ENCODE peak calls at places on chromosomes 11 and 22, in five cellular contexts. U is HepG2, P is K562, M is HCT116, D is H1. J is an unnamed sample.

GRCh38 chr11:46612326-46612725 is 4.7 kb downstream of the HARBI1 start:
- DNase-seq in D (no peak), M (no peak), U (no peak), P (no peak), J (no peak)

GRCh38 chr11:94145916-94146315 is 17.3 kb downstream of the PANX1 start:
- DNase-seq in M (no peak), D (no peak), P (no peak), U (no peak), J (no peak)

GRCh38 chr11:6646040-6646439 is 9.6 kb downstream of the DCHS1 start:
- DNase-seq in P (no peak), M (no peak), D (no peak), U (no peak), J (no peak)

GRCh38 chr11:17188675-17189074 is 19.1 kb downstream of the PIK3C2A start:
- DNase-seq in D (no peak), P (no peak), M (no peak), U (no peak), J (no peak)

GRCh38 chr11:125263268-125263790 is 98.8 kb downstream of the PKNOX2 start:
- DNase-seq in M (no peak), P (no peak), D (peak; percentile 87), U (peak; percentile 69), J (peak; percentile 94)

GRCh38 chr11:3824714-3825472 is 15.9 kb downstream of the RHOG start:
- DNase-seq in D (peak; percentile 96), U (peak; percentile 69), P (peak; percentile 91), M (no peak), J (peak; percentile 85)

GRCh38 chr11:59247535-59248227 is 35.0 kb upstream of the MPEG1 start:
- DNase-seq in U (no peak), M (no peak), P (no peak), D (no peak), J (no peak)

GRCh38 chr11:113179181-113179701 is 135.1 kb upstream of the TTC12 start:
- DNase-seq in P (no peak), U (no peak), D (no peak), M (no peak), J (no peak)

GRCh38 chr11:68214173-68215086 is 1.3 kb upstream of the KMT5B start:
- DNase-seq in M (no peak), P (no peak), U (no peak), D (peak; percentile 74), J (no peak)

GRCh38 chr22:23072911-23073491 is 2.7 kb downstream of the GNAZ start:
- DNase-seq in P (no peak), U (no peak), D (no peak), M (no peak), J (no peak)

GRCh38 chr11:16784097-16784496 is 45.6 kb downstream of the C11orf58 start:
- DNase-seq in D (no peak), P (no peak), M (no peak), U (no peak), J (no peak)

GRCh38 chr22:32764330-32765116 is 37.0 kb upstream of the TIMP3 start:
- DNase-seq in U (no peak), P (no peak), M (no peak), D (no peak), J (no peak)
- TF ChIP-seq YY1 in U (no peak), P (no peak), M (no peak), D (no peak), J (no peak)

GRCh38 chr22:50292643-50293440 is 14.6 kb downstream of the PLXNB2 start:
- DNase-seq in U (no peak), D (peak; percentile 65), M (no peak), P (no peak), J (no peak)
- H3K4me3 ChIP-seq in U (peak overlapping the region; percentile 74), D (peak overlapping the region; percentile 19), M (peak overlapping the region; percentile 40), P (no peak overlapping the region), J (no peak overlapping the region)

DNA sequence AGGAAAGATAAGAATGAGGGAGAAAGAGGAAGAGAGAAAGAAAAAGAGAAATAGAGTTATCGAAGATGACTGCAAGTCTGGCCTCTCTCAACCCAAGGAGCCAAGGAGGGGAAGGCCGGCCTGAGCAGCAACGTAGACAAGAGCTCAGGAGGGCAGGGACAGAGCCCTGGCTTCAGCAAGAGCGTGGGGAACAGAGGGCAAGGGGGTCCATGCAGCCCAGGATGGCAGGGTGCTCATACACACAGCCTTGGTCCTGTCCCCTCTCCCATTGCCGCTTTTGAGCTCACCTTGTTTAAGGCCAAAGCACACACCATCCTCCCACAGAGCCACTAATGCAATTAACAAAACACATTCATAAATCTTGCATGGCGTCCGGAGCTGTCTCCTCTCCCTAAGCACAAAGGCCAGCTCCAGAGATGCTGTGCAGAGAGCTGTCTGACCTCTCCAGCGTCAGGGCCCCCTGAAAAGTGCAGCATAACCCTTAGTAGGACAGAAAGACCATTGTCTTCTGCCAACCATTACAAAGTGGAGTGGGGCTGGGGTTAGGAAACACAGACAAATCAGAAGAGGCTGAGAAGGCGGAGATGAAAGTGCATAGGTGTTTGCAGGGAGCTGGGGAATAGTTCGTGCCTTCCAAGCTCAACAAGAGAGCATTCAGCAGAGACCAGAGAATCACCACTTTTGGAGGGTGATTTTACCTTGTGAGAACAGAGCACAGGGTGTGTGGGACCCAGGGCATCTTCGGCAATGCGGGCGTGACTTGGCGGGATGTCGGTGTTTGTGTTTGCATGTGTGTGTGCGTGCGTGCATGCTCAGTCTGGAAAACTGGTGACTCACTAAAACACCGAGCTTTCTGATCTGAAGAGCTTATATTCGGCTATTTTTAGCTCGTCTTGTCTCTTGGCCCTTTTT is 28.2 kb upstream of the JAM3 start:
- DNase-seq in P (no peak), M (no peak), D (no peak), U (no peak), J (no peak)
- H3K9ac ChIP-seq in P (no peak overlapping the region), M (no peak overlapping the region), D (no peak overlapping the region), U (no peak overlapping the region), J (no peak overlapping the region)

GRCh38 chr11:74777877-74778276 is 29.2 kb downstream of the RNF169 start:
- DNase-seq in D (no peak), M (no peak), U (no peak), P (no peak), J (no peak)
- TF ChIP-seq YY1 in D (no peak), M (no peak), U (no peak), P (no peak), J (no peak)

GRCh38 chr11:116581349-116581748 is 191.4 kb downstream of the BUD13 start:
- DNase-seq in D (no peak), P (no peak), U (no peak), M (no peak), J (no peak)

GRCh38 chr11:116578971-116579687 is 193.7 kb downstream of the BUD13 start:
- DNase-seq in D (peak; percentile 54), P (no peak), M (no peak), U (peak; percentile 23), J (peak; percentile 68)

GRCh38 chr11:116582621-116583020 is 190.2 kb downstream of the BUD13 start:
- DNase-seq in M (no peak), D (no peak), U (no peak), P (no peak), J (no peak)

GRCh38 chr11:116580828-116581227 is 192.0 kb downstream of the BUD13 start:
- DNase-seq in D (peak; percentile 77), U (no peak), M (no peak), P (no peak), J (peak; percentile 96)

GRCh38 chr11:116579857-116580727 is 192.7 kb downstream of the BUD13 start:
- DNase-seq in P (no peak), D (peak; percentile 69), M (no peak), U (peak; percentile 83), J (no peak)
- H3K4me3 ChIP-seq in P (no peak overlapping the region), D (peak overlapping the region; percentile 35), M (no peak overlapping the region), U (no peak overlapping the region), J (peak overlapping the region; percentile 36)

DNA sequence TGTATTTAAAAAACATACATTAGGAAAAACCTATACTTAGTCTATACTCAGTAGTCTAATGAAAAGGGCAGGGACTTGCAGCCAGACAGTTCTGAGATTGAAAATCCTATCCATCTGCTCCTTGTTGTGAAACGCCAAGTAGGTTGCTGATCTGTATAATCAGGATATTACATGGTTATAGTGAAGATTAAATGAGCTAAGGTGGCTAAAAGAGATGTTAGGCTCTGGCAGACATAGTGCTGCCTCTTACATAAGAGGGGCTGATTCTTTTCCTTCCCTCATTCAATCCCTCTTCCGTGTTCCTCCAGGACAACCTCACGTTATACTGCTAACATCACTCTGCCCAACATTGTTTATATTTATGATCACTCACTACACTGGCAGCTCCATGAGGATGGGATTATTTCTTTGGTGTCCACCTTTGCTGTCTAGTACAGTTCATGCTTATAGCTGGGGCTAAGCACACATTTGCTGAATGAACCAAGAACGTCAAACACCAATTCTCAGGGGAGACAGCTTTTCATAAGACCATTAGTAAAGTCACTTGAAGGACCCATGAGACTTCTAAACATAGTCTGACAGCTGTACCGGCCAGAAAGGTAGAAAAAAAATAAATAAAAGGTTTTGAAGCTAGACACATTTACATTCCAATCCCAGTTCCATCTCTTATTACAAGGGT is 46.3 kb downstream of the GAB2 start:
- DNase-seq in M (no peak), U (no peak), D (no peak), P (no peak), J (no peak)
- H3K9ac ChIP-seq in M (no peak overlapping the region), U (no peak overlapping the region), D (peak overlapping the region; percentile 7), P (no peak overlapping the region), J (no peak overlapping the region)

GRCh38 chr11:118783724-118784495 is 7.1 kb downstream of the DDX6 start:
- DNase-seq in U (no peak), P (no peak), M (no peak), D (no peak), J (no peak)

GRCh38 chr11:118774032-118774431 is 16.9 kb downstream of the DDX6 start:
- DNase-seq in M (no peak), D (no peak), P (no peak), U (no peak), J (no peak)

DNA sequence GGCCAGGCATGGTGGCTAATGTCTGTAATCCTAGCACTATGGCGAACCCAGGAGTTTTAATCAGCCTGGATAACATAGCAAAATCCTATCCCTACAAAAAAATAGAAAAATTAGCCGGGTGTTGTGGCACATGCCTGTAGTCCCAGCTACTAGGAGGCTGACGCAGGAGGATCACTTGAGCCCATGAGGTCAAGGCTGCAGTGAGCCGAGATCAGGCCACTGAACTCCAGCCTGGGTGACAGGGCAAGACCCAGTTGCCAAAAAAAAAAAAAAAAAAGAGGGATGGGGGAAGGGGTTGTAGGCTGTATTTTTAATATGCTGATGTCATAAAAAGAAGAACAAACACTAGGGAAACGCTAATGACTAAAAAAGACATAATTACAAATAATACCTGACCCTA is 12.1 kb downstream of the DDX6 start:
- DNase-seq in U (no peak), P (no peak), M (no peak), D (no peak), J (no peak)
- TF ChIP-seq YY1 in U (no peak), P (no peak), M (no peak), D (no peak), J (no peak)